ENCODE peak calls at places on chromosomes 6 and 20, in six cellular contexts. D is AML-193; P is NCI-H146; A is left cardiac atrium; S is neural progenitor cell; B is activated CD4-positive, alpha-beta T cell treated with anti-CD3 and anti-CD28 coated beads, Interleukin-2, amount 50 U/mL, for 1 hour. F is an unnamed sample.

GRCh38 chr6:106309766-106310373 is 15.7 kb downstream of the ATG5 start:
- DNase-seq in D (no peak), P (no peak), A (no peak), S (no peak), B (no peak), F (no peak)

GRCh38 chr6:113464959-113465358 is 392.2 kb upstream of the MARCKS start:
- DNase-seq in D (peak), P (no peak), A (no peak), S (no peak), B (no peak), F (no peak)

GRCh38 chr6:168499045-168499650 is 58.2 kb downstream of the SMOC2 start:
- DNase-seq in D (no peak), P (peak), A (no peak), S (no peak), B (no peak), F (no peak)

GRCh38 chr6:149727793-149728498 is 10.0 kb upstream of the LATS1 start:
- DNase-seq in D (peak), P (no peak), A (no peak), S (no peak), B (no peak), F (no peak)

GRCh38 chr6:44650947-44651346 is 263.4 kb downstream of the CDC5L start:
- DNase-seq in D (no peak), P (no peak), A (no peak), S (no peak), B (no peak), F (no peak)

GRCh38 chr6:26493258-26493657 is 6.8 kb upstream of the BTN1A1 start:
- DNase-seq in D (peak), P (no peak), A (no peak), S (no peak), B (no peak), F (no peak)

GRCh38 chr20:57392130-57392445 is 892 bp downstream of the RBM38 start:
- DNase-seq in D (peak), P (no peak), A (no peak), S (peak), B (no peak), F (peak)

GRCh38 chr20:58691773-58692578 is 624 bp upstream of the NPEPL1 start:
- DNase-seq in D (peak), P (no peak), A (peak), S (no peak), B (no peak), F (no peak)

GRCh38 chr20:38307371-38308046 is 3.6 kb downstream of the BPI start:
- DNase-seq in D (peak), P (no peak), A (no peak), S (peak), B (no peak), F (no peak)

GRCh38 chr6:5036309-5036708 is 32.5 kb upstream of the RPP40 start:
- DNase-seq in D (no peak), P (peak), A (no peak), S (peak), B (no peak), F (no peak)

GRCh38 chr6:170584954-170585498 is 589 bp upstream of the PDCD2 start:
- DNase-seq in D (no peak), P (no peak), A (no peak), S (no peak), B (no peak), F (no peak)

F was measured in GM13977.